ENCODE peak calls at places on chromosome 11, in four cellular contexts. One of them, this sample, is unnamed.
A peak's percentile ranks its signal among the peaks of the same experiment; 100 is the strongest.

GRCh38 chr11:65884716-65885092 is 3.6 kb downstream of the FIBP start:
- DNase-seq in NCI-H1930: peak; percentile 50
- DNase-seq in non-pigmented ciliary epithelial cell: no peak
- DNase-seq in fibroblast of lung: peak; percentile 72
- DNase-seq in this sample: peak; percentile 58

GRCh38 chr11:119666463-119667131 is 62.4 kb downstream of the NECTIN1 start:
- DNase-seq in NCI-H1930: peak; percentile 16
- DNase-seq in non-pigmented ciliary epithelial cell: no peak
- DNase-seq in fibroblast of lung: peak; percentile 70
- DNase-seq in this sample: peak; percentile 39

GRCh38 chr11:128550967-128551522 is 36.3 kb downstream of the ETS1 start:
- DNase-seq in NCI-H1930: no peak
- DNase-seq in non-pigmented ciliary epithelial cell: no peak
- DNase-seq in fibroblast of lung: no peak
- DNase-seq in this sample: no peak

GRCh38 chr11:30165652-30166051 is 65.2 kb upstream of the FSHB start:
- DNase-seq in NCI-H1930: no peak
- DNase-seq in non-pigmented ciliary epithelial cell: no peak
- DNase-seq in fibroblast of lung: no peak
- DNase-seq in this sample: no peak

GRCh38 chr11:30282289-30282631 is 40.6 kb upstream of the ARL14EP start:
- DNase-seq in NCI-H1930: no peak
- DNase-seq in non-pigmented ciliary epithelial cell: no peak
- DNase-seq in fibroblast of lung: no peak
- DNase-seq in this sample: no peak

GRCh38 chr11:13108416-13108815 is 99.3 kb downstream of the RASSF10 start:
- DNase-seq in NCI-H1930: no peak
- DNase-seq in non-pigmented ciliary epithelial cell: no peak
- DNase-seq in fibroblast of lung: no peak
- DNase-seq in this sample: no peak

GRCh38 chr11:121936781-121937447 is 179.1 kb downstream of the BLID start:
- DNase-seq in NCI-H1930: no peak
- DNase-seq in non-pigmented ciliary epithelial cell: no peak
- DNase-seq in fibroblast of lung: peak; percentile 51
- DNase-seq in this sample: peak; percentile 65

GRCh38 chr11:118060081-118060661 is 16.7 kb upstream of the TMPRSS4 start:
- DNase-seq in NCI-H1930: no peak
- DNase-seq in non-pigmented ciliary epithelial cell: no peak
- DNase-seq in fibroblast of lung: no peak
- DNase-seq in this sample: no peak

GRCh38 chr11:69696749-69697488 is 6.9 kb downstream of the FGF19 start:
- DNase-seq in NCI-H1930: no peak
- DNase-seq in non-pigmented ciliary epithelial cell: no peak
- DNase-seq in fibroblast of lung: no peak
- DNase-seq in this sample: no peak

GRCh38 chr11:27213232-27213660 is 149.8 kb downstream of the CCDC34 start:
- DNase-seq in NCI-H1930: no peak
- DNase-seq in non-pigmented ciliary epithelial cell: peak; percentile 81
- DNase-seq in fibroblast of lung: peak; percentile 85
- DNase-seq in this sample: peak; percentile 79

GRCh38 chr11:76752321-76753175 is 30.6 kb upstream of the TSKU start:
- DNase-seq in NCI-H1930: no peak
- DNase-seq in non-pigmented ciliary epithelial cell: no peak
- DNase-seq in fibroblast of lung: peak; percentile 93
- DNase-seq in this sample: peak; percentile 57

GRCh38 chr11:1652026-1652425 is 22.5 kb downstream of the KRTAP5-5 start:
- DNase-seq in NCI-H1930: no peak
- DNase-seq in non-pigmented ciliary epithelial cell: no peak
- DNase-seq in fibroblast of lung: no peak
- DNase-seq in this sample: no peak

GRCh38 chr11:33531743-33532181 is 168.9 kb downstream of the C11orf91 start:
- DNase-seq in NCI-H1930: no peak
- DNase-seq in non-pigmented ciliary epithelial cell: no peak
- DNase-seq in fibroblast of lung: peak; percentile 65
- DNase-seq in this sample: peak; percentile 92

GRCh38 chr11:25860677-25861445 is 471.1 kb upstream of the ANO3 start:
- DNase-seq in NCI-H1930: no peak
- DNase-seq in non-pigmented ciliary epithelial cell: peak; percentile 10
- DNase-seq in fibroblast of lung: peak; percentile 89
- DNase-seq in this sample: no peak

GRCh38 chr11:7204778-7205177 is 46.9 kb upstream of the SYT9 start:
- DNase-seq in NCI-H1930: no peak
- DNase-seq in non-pigmented ciliary epithelial cell: peak; percentile 69
- DNase-seq in fibroblast of lung: no peak
- DNase-seq in this sample: no peak

GRCh38 chr11:36288442-36289225 is 590 bp downstream of the COMMD9 start:
- DNase-seq in NCI-H1930: no peak
- DNase-seq in non-pigmented ciliary epithelial cell: no peak
- DNase-seq in fibroblast of lung: no peak
- DNase-seq in this sample: no peak

GRCh38 chr11:19737575-19737974 is 24.9 kb downstream of the NAV2 start:
- DNase-seq in NCI-H1930: no peak
- DNase-seq in non-pigmented ciliary epithelial cell: no peak
- DNase-seq in fibroblast of lung: no peak
- DNase-seq in this sample: no peak

GRCh38 chr11:58625826-58626460 is 3.5 kb downstream of the CNTF start:
- DNase-seq in NCI-H1930: no peak
- DNase-seq in non-pigmented ciliary epithelial cell: peak; percentile 67
- DNase-seq in fibroblast of lung: peak; percentile 35
- DNase-seq in this sample: peak; percentile 74

GRCh38 chr11:26093206-26093605 is 238.7 kb upstream of the ANO3 start:
- DNase-seq in NCI-H1930: no peak
- DNase-seq in non-pigmented ciliary epithelial cell: no peak
- DNase-seq in fibroblast of lung: no peak
- DNase-seq in this sample: no peak

GRCh38 chr11:100863080-100863581 is 176.0 kb downstream of the ARHGAP42 start:
- DNase-seq in NCI-H1930: no peak
- DNase-seq in non-pigmented ciliary epithelial cell: peak; percentile 93
- DNase-seq in fibroblast of lung: peak; percentile 78
- DNase-seq in this sample: peak; percentile 43

GRCh38 chr11:8083871-8084281 is 2.9 kb downstream of the TUB start:
- DNase-seq in NCI-H1930: no peak
- DNase-seq in non-pigmented ciliary epithelial cell: no peak
- DNase-seq in fibroblast of lung: no peak
- DNase-seq in this sample: no peak

GRCh38 chr11:55942785-55943392 is 6.7 kb upstream of the OR5I1 start:
- DNase-seq in NCI-H1930: peak; percentile 9
- DNase-seq in non-pigmented ciliary epithelial cell: no peak
- DNase-seq in fibroblast of lung: peak; percentile 4
- DNase-seq in this sample: peak; percentile 41

GRCh38 chr11:17933710-17934109 is 79.1 kb downstream of the SERGEF start:
- DNase-seq in NCI-H1930: no peak
- DNase-seq in non-pigmented ciliary epithelial cell: no peak
- DNase-seq in fibroblast of lung: no peak
- DNase-seq in this sample: no peak

GRCh38 chr11:19013181-19013857 is 47.2 kb downstream of the MRGPRX2 start:
- DNase-seq in NCI-H1930: no peak
- DNase-seq in non-pigmented ciliary epithelial cell: no peak
- DNase-seq in fibroblast of lung: no peak
- DNase-seq in this sample: no peak

This sample was measured in HFFc6.